ENCODE peak calls at places on chromosomes 6 and 20, in seven cellular contexts. O is HepG2, K is H54, Z is gastrocnemius medialis, N is GM12878, H is body of pancreas, U is sigmoid colon. A is an unnamed sample.

GRCh38 chr6:75201901-75202672 is 3.8 kb downstream of the COL12A1 start:
- DNase-seq in O (no peak), K (no peak), Z (no peak), N (no peak), H (peak; percentile 38), U (peak; percentile 80), A (no peak)

GRCh38 chr20:31861346-31862156 is 8.8 kb downstream of the DUSP15 start:
- DNase-seq in O (peak; percentile 59), K (no peak), Z (no peak), N (no peak), H (peak; percentile 58), U (no peak), A (peak; percentile 74)

GRCh38 chr20:10670521-10671220 is 3.1 kb downstream of the JAG1 start:
- DNase-seq in O (peak; percentile 47), K (no peak), Z (no peak), N (peak; percentile 82), H (no peak), U (no peak), A (no peak)

GRCh38 chr20:45463113-45463512 is 6.4 kb upstream of the WFDC2 start:
- DNase-seq in O (no peak), K (no peak), Z (no peak), N (no peak), H (no peak), U (no peak), A (no peak)

GRCh38 chr6:26520088-26520839 is 17.9 kb upstream of the HMGN4 start:
- DNase-seq in O (peak; percentile 56), K (no peak), Z (peak; percentile 16), N (no peak), H (no peak), U (peak; percentile 84), A (no peak)

GRCh38 chr6:24788031-24788665 is 10.6 kb downstream of the ARMH2 start:
- DNase-seq in O (no peak), K (no peak), Z (no peak), N (no peak), H (no peak), U (no peak), A (no peak)

GRCh38 chr6:13488015-13488895 is 855 bp upstream of the GFOD1 start:
- DNase-seq in O (no peak), K (no peak), Z (peak; percentile 28), N (no peak), H (peak; percentile 63), U (peak; percentile 84), A (peak; percentile 72)

GRCh38 chr6:17729223-17730077 is 22.7 kb upstream of the NUP153 start:
- DNase-seq in O (no peak), K (no peak), Z (no peak), N (no peak), H (no peak), U (no peak), A (peak; percentile 28)

GRCh38 chr20:32207211-32207625 is 325 bp downstream of the PLAGL2 start:
- DNase-seq in O (no peak), K (no peak), Z (no peak), N (no peak), H (no peak), U (no peak), A (peak; percentile 91)

GRCh38 chr6:124747336-124747735 is 214.9 kb upstream of the RNF217 start:
- DNase-seq in O (no peak), K (no peak), Z (no peak), N (no peak), H (no peak), U (no peak), A (no peak)

GRCh38 chr6:127459231-127459641 is at the start of gene KIAA0408:
- DNase-seq in O (no peak), K (no peak), Z (peak; percentile 88), N (no peak), H (peak; percentile 64), U (peak; percentile 95), A (no peak)

GRCh38 chr6:82114748-82115147 is 132.8 kb downstream of the IBTK start:
- DNase-seq in O (peak; percentile 77), K (no peak), Z (no peak), N (no peak), H (no peak), U (no peak), A (no peak)

GRCh38 chr6:29999426-29999825 is 57.1 kb downstream of the HLA-A start:
- DNase-seq in O (no peak), K (no peak), Z (no peak), N (no peak), H (no peak), U (no peak), A (no peak)

GRCh38 chr6:129276986-129277385 is 394.0 kb downstream of the LAMA2 start:
- DNase-seq in O (no peak), K (no peak), Z (no peak), N (no peak), H (no peak), U (no peak), A (no peak)

GRCh38 chr20:45592574-45593189 is 13.6 kb upstream of the WFDC8 start:
- DNase-seq in O (peak; percentile 88), K (no peak), Z (no peak), N (no peak), H (peak; percentile 7), U (no peak), A (peak; percentile 61)

GRCh38 chr6:73579851-73580246 is 59.0 kb upstream of the EEF1A1 start:
- DNase-seq in O (peak; percentile 81), K (peak; percentile 47), Z (no peak), N (peak; percentile 15), H (peak; percentile 14), U (no peak), A (peak; percentile 39)

GRCh38 chr6:46491201-46491788 is at the start of gene RCAN2:
- DNase-seq in O (peak; percentile 27), K (no peak), Z (peak; percentile 68), N (no peak), H (peak; percentile 76), U (peak; percentile 81), A (peak; percentile 14)

GRCh38 chr6:118771253-118771652 is 119.9 kb upstream of the CEP85L start:
- DNase-seq in O (no peak), K (no peak), Z (no peak), N (no peak), H (no peak), U (no peak), A (no peak)

GRCh38 chr6:129598244-129599187 is 111.5 kb downstream of the ARHGAP18 start:
- DNase-seq in O (peak; percentile 67), K (peak; percentile 12), Z (no peak), N (peak; percentile 76), H (no peak), U (no peak), A (peak; percentile 87)

GRCh38 chr6:142960098-142960497 is 15.1 kb upstream of the HIVEP2 start:
- DNase-seq in O (no peak), K (no peak), Z (no peak), N (no peak), H (no peak), U (no peak), A (no peak)

GRCh38 chr6:89260310-89260709 is 43.2 kb upstream of the GABRR1 start:
- DNase-seq in O (no peak), K (no peak), Z (no peak), N (no peak), H (no peak), U (no peak), A (no peak)

GRCh38 chr6:6883011-6883410 is 224.8 kb upstream of the RREB1 start:
- DNase-seq in O (no peak), K (no peak), Z (no peak), N (no peak), H (no peak), U (no peak), A (no peak)

GRCh38 chr6:11207199-11207968 is 25.1 kb downstream of the NEDD9 start:
- DNase-seq in O (peak; percentile 98), K (no peak), Z (peak; percentile 19), N (no peak), H (peak; percentile 68), U (peak; percentile 79), A (no peak)

GRCh38 chr20:58647162-58647813 is 3.8 kb upstream of the STX16 start:
- DNase-seq in O (no peak), K (no peak), Z (no peak), N (no peak), H (no peak), U (peak; percentile 44), A (peak; percentile 24)

GRCh38 chr6:134020968-134021367 is 31.5 kb downstream of the SLC2A12 start:
- DNase-seq in O (no peak), K (no peak), Z (no peak), N (no peak), H (no peak), U (no peak), A (no peak)

GRCh38 chr6:35086636-35087360 is 54.3 kb downstream of the TCP11 start:
- DNase-seq in O (no peak), K (no peak), Z (no peak), N (no peak), H (no peak), U (peak; percentile 57), A (no peak)

GRCh38 chr6:39982720-39983119 is 48.5 kb upstream of the MOCS1 start:
- DNase-seq in O (no peak), K (no peak), Z (no peak), N (no peak), H (no peak), U (no peak), A (no peak)

GRCh38 chr20:41380551-41381262 is 14.1 kb upstream of the EMILIN3 start:
- DNase-seq in O (no peak), K (no peak), Z (no peak), N (no peak), H (no peak), U (peak; percentile 37), A (no peak)

DNA sequence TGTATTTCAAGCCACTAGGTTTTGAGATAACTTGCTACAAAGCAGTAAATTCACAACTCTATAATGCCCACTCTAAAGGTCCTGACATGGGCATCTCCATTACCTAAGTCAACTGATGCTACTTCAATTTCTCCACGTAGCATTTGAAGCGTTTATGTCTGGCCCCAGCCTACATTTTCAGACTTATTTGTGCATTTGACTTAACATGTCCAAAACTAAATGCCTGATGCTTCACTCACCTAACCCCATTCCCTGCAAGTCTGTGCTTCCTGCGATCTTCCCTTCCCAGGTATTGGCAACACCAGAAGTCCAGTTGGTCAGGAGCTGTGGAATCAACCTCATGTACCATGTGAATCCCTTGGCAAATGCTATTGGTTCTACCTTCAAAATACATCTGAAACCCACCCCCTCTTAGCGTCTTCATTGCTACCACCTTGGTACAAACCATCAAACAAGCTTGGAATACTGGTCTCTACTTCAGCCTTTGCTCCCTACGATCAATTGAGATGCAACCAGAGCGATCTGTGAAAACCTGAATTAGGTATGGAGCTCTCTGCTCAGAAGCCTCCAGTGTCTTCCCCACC is 12.8 kb upstream of the ZNFX1 start:
- DNase-seq in O (no peak), K (no peak), Z (no peak), N (no peak), H (no peak), U (no peak), A (peak; percentile 20)
- TF ChIP-seq POLR2A in O (peak; percentile 20), K (no peak), Z (no peak), N (no peak), H (no peak), U (no peak), A (no peak)

GRCh38 chr6:108562503-108562993 is 1.8 kb downstream of the FOXO3 start:
- DNase-seq in O (peak; percentile 80), K (peak; percentile 70), Z (peak; percentile 88), N (no peak), H (peak; percentile 84), U (peak; percentile 89), A (peak; percentile 94)
- TF ChIP-seq POLR2A in O (peak; percentile 34), K (no peak), Z (peak; percentile 97), N (no peak), H (peak; percentile 69), U (no peak), A (peak; percentile 77)

GRCh38 chr6:158772172-158772571 is 47.0 kb downstream of the EZR start:
- DNase-seq in O (no peak), K (no peak), Z (no peak), N (no peak), H (no peak), U (peak; percentile 40), A (no peak)
- TF ChIP-seq POLR2A in O (no peak), K (no peak), Z (no peak), N (peak; percentile 56), H (no peak), U (no peak), A (no peak)

GRCh38 chr6:157148391-157149323 is 174.7 kb downstream of the TMEM242 start:
- DNase-seq in O (no peak), K (peak; percentile 91), Z (no peak), N (no peak), H (peak; percentile 47), U (peak; percentile 90), A (no peak)
- TF ChIP-seq POLR2A in O (no peak), K (no peak), Z (no peak), N (peak; percentile 22), H (no peak), U (no peak), A (no peak)